ENCODE peak calls at places on chromosomes 4 and X, in four cellular contexts. X is progenitor cell of endocrine pancreas, L is AG10803, K is fibroblast of pulmonary artery. E is an unnamed sample.
A peak's percentile ranks its signal among the peaks of the same experiment; 100 is the strongest.

GRCh38 chrX:152638443-152638904 is 779 bp downstream of the GABRQ start:
- DNase-seq in K (no peak), X (no peak), L (no peak), E (no peak)

GRCh38 chr4:123477804-123478209 is 81.2 kb downstream of the SPRY1 start:
- DNase-seq in L (peak; percentile 82), K (peak; percentile 88), X (no peak), E (peak; percentile 78)

GRCh38 chr4:139740531-139741041 is 75.0 kb downstream of the MGST2 start:
- DNase-seq in X (no peak), K (peak; percentile 97), L (peak; percentile 94), E (peak; percentile 91)

GRCh38 chr4:122500852-122501501 is 44.5 kb upstream of the IL2 start:
- DNase-seq in X (no peak), K (peak; percentile 83), L (no peak), E (no peak)

GRCh38 chrX:140866446-140866845 is 135.9 kb upstream of the SPANXB1 start:
- DNase-seq in L (peak; percentile 0), X (no peak), K (no peak), E (no peak)

GRCh38 chrX:41003501-41004286 is 81.6 kb upstream of the USP9X start:
- DNase-seq in X (no peak), L (no peak), K (no peak), E (no peak)

GRCh38 chr4:40301592-40301991 is 33.5 kb upstream of the CHRNA9 start:
- DNase-seq in L (no peak), K (no peak), X (no peak), E (no peak)

GRCh38 chr4:99811850-99812249 is 4.8 kb upstream of the DAPP1 start:
- DNase-seq in L (peak; percentile 18), K (peak; percentile 51), X (no peak), E (peak; percentile 47)

GRCh38 chr4:79390890-79391289 is 17.1 kb downstream of the GK2 start:
- DNase-seq in L (no peak), X (no peak), K (no peak), E (no peak)

GRCh38 chr4:183173580-183174526 is 74.8 kb downstream of the WWC2 start:
- DNase-seq in X (no peak), L (peak; percentile 58), K (peak; percentile 38), E (no peak)

GRCh38 chr4:105998210-105998609 is 102.9 kb downstream of the NPNT start:
- DNase-seq in K (no peak), L (no peak), X (no peak), E (no peak)

GRCh38 chrX:966396-967070 is 245.9 kb downstream of the CRLF2 start:
- DNase-seq in L (no peak), K (no peak), X (no peak), E (no peak)

GRCh38 chr4:40910706-40911105 is 161.0 kb downstream of the NSUN7 start:
- DNase-seq in X (no peak), K (peak; percentile 54), L (no peak), E (peak; percentile 51)

GRCh38 chrX:53287493-53288138 is 6.2 kb upstream of the IQSEC2 start:
- DNase-seq in K (peak; percentile 50), L (peak; percentile 68), X (no peak), E (peak; percentile 88)

GRCh38 chrX:109487640-109488039 is 5.8 kb upstream of the GUCY2F start:
- DNase-seq in L (no peak), K (no peak), X (no peak), E (no peak)

GRCh38 chr4:8015512-8015911 is 75.9 kb upstream of the AFAP1 start:
- DNase-seq in L (peak; percentile 13), X (no peak), K (peak; percentile 21), E (no peak)

GRCh38 chr4:22099896-22100295 is 151.3 kb upstream of the KCNIP4 start:
- DNase-seq in L (no peak), K (peak; percentile 24), X (no peak), E (peak; percentile 35)

GRCh38 chr4:98659106-98659592 is 738 bp upstream of the TSPAN5 start:
- DNase-seq in L (peak; percentile 43), K (peak; percentile 54), X (no peak), E (peak; percentile 66)

GRCh38 chrX:10401239-10401638 is 219.1 kb downstream of the MID1 start:
- DNase-seq in L (no peak), K (no peak), X (no peak), E (no peak)

GRCh38 chr4:147782087-147782781 is 50.3 kb downstream of the ARHGAP10 start:
- DNase-seq in K (peak; percentile 43), L (peak; percentile 27), X (no peak), E (peak; percentile 36)

GRCh38 chr4:182752158-182752910 is 164.9 kb downstream of the DCTD start:
- DNase-seq in L (peak; percentile 92), X (no peak), K (peak; percentile 87), E (peak; percentile 31)

GRCh38 chrX:17860179-17860780 is 818 bp downstream of the RAI2 start:
- DNase-seq in X (no peak), K (no peak), L (peak; percentile 0), E (peak; percentile 39)

GRCh38 chr4:83114576-83114975 is at the start of gene PLAC8:
- DNase-seq in L (no peak), K (no peak), X (no peak), E (peak; percentile 19)

GRCh38 chr4:143294310-143294709 is 42.4 kb upstream of the GAB1 start:
- DNase-seq in X (no peak), L (peak; percentile 82), K (peak; percentile 60), E (no peak)

GRCh38 chr4:46715468-46715867 is 193.6 kb downstream of the COX7B2 start:
- DNase-seq in L (no peak), K (no peak), X (no peak), E (no peak)
- TF ChIP-seq CTCF in L (no peak), K (no peak), X (no peak), E (no peak)

DNA sequence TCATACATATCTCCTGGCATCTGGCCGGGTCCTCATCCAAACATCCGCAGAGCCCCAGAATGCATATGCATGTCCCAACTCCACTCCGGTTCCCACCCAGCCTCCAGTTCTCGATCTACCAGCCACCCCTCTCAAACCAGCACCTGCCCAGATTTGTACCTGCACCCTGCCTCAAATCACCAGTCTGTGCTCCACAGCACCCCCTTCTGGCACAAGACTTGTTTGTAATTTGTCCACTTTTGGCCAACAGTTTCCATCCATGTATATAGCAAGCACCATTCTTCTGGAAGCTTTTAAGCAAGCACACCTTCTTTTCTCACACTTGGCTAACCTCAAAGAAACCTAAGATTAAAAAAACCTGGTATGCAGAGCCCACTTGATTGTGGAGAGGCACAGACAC is 644.1 kb downstream of the MID1IP1 start:
- DNase-seq in X (no peak), L (no peak), K (peak; percentile 6), E (no peak)
- TF ChIP-seq CTCF in X (peak; percentile 34), L (no peak), K (peak; percentile 24), E (no peak)

GRCh38 chr4:73662709-73663546 is 42.7 kb upstream of the RASSF6 start:
- DNase-seq in X (no peak), L (peak; percentile 74), K (peak; percentile 89), E (peak; percentile 82)
- TF ChIP-seq CTCF in X (peak; percentile 46), L (peak; percentile 67), K (peak; percentile 53), E (peak; percentile 21)

GRCh38 chrX:52217494-52218160 is 32.9 kb downstream of the MAGED4 start:
- DNase-seq in L (no peak), K (no peak), X (no peak), E (no peak)
- TF ChIP-seq CTCF in L (no peak), K (no peak), X (peak; percentile 34), E (no peak)

GRCh38 chr4:102501635-102502382 is 650 bp downstream of the NFKB1 start:
- DNase-seq in L (peak; percentile 88), X (peak; percentile 62), K (peak; percentile 75), E (peak; percentile 77)
- TF ChIP-seq CTCF in L (no peak), X (no peak), K (no peak), E (no peak)

GRCh38 chr4:56843421-56843899 is 22.0 kb upstream of the SPINK2 start:
- DNase-seq in K (peak; percentile 35), X (no peak), L (no peak), E (no peak)
- TF ChIP-seq CTCF in K (no peak), X (no peak), L (no peak), E (no peak)

GRCh38 chrX:118637997-118638396 is 89.4 kb upstream of the IL13RA1 start:
- DNase-seq in X (no peak), L (no peak), K (peak; percentile 26), E (no peak)
- TF ChIP-seq CTCF in X (peak; percentile 31), L (peak; percentile 35), K (peak; percentile 36), E (peak; percentile 26)

DNA sequence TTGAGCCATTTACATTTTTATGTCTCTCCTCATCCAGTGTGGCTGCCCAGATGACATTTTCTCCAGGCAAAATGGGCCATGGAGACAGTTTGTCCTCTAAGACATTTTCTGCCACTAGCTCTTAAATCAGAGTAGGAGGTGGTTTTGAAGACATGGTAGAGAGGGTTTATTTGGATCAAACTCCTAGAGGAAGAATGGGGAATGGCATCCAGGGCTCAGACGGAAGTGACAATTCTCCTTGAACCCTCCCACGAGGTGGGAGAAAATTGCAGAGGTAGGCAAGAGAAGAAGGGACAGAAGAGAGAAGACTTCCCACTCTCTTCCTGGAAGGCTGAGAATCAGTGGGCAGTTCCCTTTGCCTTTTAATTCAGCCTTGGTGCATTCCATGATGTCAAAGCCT is 194.0 kb downstream of the SMIM20 start:
- DNase-seq in K (no peak), L (no peak), X (no peak), E (no peak)
- TF ChIP-seq CTCF in K (no peak), L (no peak), X (no peak), E (no peak)